ENCODE peak calls at places on chromosomes 5 and 9, in nine cellular contexts. E is prostate gland, F is IMR-90, Z is body of pancreas, K is adrenal gland, R is tibial nerve, L is heart left ventricle, U is HCT116, Y is Peyer's patch. T is an unnamed sample.
A peak's percentile ranks its signal among the peaks of the same experiment; 100 is the strongest.

GRCh38 chr9:137697193-137697592 is 78.4 kb downstream of the EHMT1 start:
- DNase-seq in U (no peak), F (no peak), L (no peak), R (no peak), E (no peak), Z (no peak), K (no peak), Y (no peak), T (no peak)

GRCh38 chr5:56142620-56143431 is 90.3 kb downstream of the ANKRD55 start:
- DNase-seq in E (no peak), Y (no peak), U (no peak), F (no peak), L (no peak), R (no peak), Z (peak; percentile 57), K (no peak), T (no peak)

GRCh38 chr5:154740483-154740882 is 14.7 kb upstream of the LARP1 start:
- DNase-seq in K (peak; percentile 73), F (peak; percentile 82), U (no peak), Z (peak; percentile 35), Y (no peak), L (peak; percentile 68), E (no peak), R (no peak), T (no peak)

GRCh38 chr9:16521868-16522381 is 348.5 kb downstream of the BNC2 start:
- DNase-seq in E (no peak), L (peak; percentile 53), Y (no peak), Z (no peak), R (peak; percentile 37), K (peak; percentile 31), F (peak; percentile 94), U (no peak), T (peak; percentile 52)

GRCh38 chr5:55344392-55344992 is 36.7 kb downstream of the MTREX start:
- DNase-seq in F (peak; percentile 70), Y (peak; percentile 70), K (peak; percentile 41), U (peak; percentile 36), E (peak; percentile 74), R (peak; percentile 95), L (no peak), Z (peak; percentile 59), T (no peak)

GRCh38 chr5:54455413-54456157 is at the start of gene HSPB3:
- DNase-seq in F (peak; percentile 45), Y (no peak), L (peak; percentile 82), R (no peak), E (no peak), U (no peak), K (no peak), Z (no peak), T (no peak)

GRCh38 chr5:99037668-99038067 is 108.9 kb upstream of the CHD1 start:
- DNase-seq in U (no peak), L (no peak), F (no peak), K (no peak), Y (peak; percentile 71), Z (no peak), R (no peak), E (no peak), T (no peak)

GRCh38 chr9:87862536-87863268 is 20.0 kb upstream of the SPATA31E1 start:
- DNase-seq in U (peak; percentile 35), Y (no peak), R (no peak), L (no peak), E (no peak), K (no peak), Z (no peak), F (peak; percentile 88), T (no peak)

GRCh38 chr5:9265391-9266287 is 280.2 kb downstream of the SEMA5A start:
- DNase-seq in E (peak; percentile 28), L (peak; percentile 49), K (no peak), F (peak; percentile 99), Y (no peak), Z (no peak), U (no peak), R (no peak), T (no peak)

GRCh38 chr9:86470326-86470725 is 116.1 kb upstream of the TUT7 start:
- DNase-seq in R (no peak), K (no peak), Z (no peak), E (no peak), U (no peak), F (peak; percentile 19), Y (no peak), L (no peak), T (no peak)

GRCh38 chr9:129285979-129286772 is 108.1 kb upstream of the IER5L start:
- DNase-seq in E (no peak), L (no peak), F (no peak), U (no peak), Z (no peak), K (no peak), Y (no peak), R (no peak), T (no peak)

DNA sequence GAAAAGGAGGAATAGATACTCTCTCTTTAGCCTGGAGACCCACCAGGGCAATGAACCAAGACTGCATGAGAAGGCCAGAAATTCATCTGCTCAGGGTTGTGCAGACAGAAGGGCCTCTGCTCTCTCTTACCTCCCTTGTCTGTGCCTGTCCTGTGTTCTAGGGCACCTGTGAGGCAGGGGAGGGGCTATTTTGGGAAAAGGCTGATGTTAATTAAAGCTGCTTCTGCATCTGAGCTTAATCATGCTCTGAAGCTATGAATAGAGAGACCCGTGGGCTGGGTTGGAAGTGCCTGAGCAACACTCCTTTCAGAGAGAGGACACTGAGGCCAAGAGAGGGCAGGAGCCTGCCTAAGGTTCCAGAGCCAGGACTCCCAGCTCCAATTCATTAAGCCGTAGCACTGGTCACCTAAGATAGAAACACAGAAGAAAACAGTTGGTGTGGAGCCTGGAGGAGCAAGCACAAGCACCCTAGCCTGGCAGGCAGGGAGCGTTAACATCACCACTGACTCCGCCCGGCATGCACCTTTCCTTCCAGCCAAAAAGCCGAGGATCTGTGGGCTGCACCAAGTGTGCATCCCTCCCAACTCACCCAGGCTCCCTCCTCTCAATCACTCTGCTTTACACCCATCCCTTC is 31.4 kb upstream of the STING1 start:
- DNase-seq in E (no peak), Z (no peak), R (no peak), U (no peak), Y (no peak), K (no peak), F (no peak), L (no peak), T (no peak)
- TF ChIP-seq CTCF in E (no peak), Z (peak; percentile 2), R (no peak), U (no peak), Y (no peak), K (no peak), F (no peak), L (no peak), T (no peak)

GRCh38 chr5:177440211-177440989 is 6.2 kb upstream of the PRR7 start:
- DNase-seq in L (no peak), U (no peak), Z (no peak), E (no peak), Y (no peak), F (no peak), R (no peak), K (no peak), T (no peak)
- TF ChIP-seq POLR2A in L (no peak), U (no peak), Z (no peak), E (no peak), Y (no peak), F (no peak), R (no peak), K (no peak), T (no peak)

GRCh38 chr5:158175664-158176507 is 316.9 kb upstream of the CLINT1 start:
- DNase-seq in R (no peak), L (peak; percentile 23), U (no peak), K (no peak), E (peak; percentile 61), Z (peak; percentile 18), F (no peak), Y (no peak), T (no peak)
- TF ChIP-seq CTCF in R (no peak), L (no peak), U (no peak), K (no peak), E (no peak), Z (no peak), F (no peak), Y (no peak), T (no peak)

DNA sequence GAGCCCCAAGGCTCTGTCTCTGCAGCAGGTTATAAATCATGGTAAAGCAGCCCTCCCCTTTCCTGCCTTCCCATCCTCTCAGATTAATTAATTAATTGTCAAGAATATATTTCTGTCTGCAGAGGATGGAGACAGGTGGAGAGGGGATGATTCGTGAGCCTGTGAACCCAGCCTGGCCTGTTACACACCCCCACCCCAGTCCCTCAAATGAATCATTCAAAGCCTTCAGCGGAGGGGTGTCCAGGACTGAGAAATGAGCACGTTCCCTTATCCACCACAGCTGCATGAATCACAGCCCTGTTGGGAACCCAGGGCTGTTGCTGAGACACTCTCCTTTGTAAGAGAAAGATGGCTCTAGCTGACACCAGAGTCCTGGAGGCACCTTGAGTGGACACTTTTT is 56.0 kb downstream of the NIPAL4 start:
- DNase-seq in F (peak; percentile 94), Z (no peak), L (no peak), R (no peak), E (no peak), K (peak; percentile 88), Y (no peak), U (no peak), T (no peak)
- TF ChIP-seq POLR2A in F (no peak), Z (no peak), L (no peak), R (no peak), E (no peak), K (peak; percentile 58), Y (no peak), U (no peak), T (no peak)

GRCh38 chr9:127421057-127421456 is 3.1 kb upstream of the ZNF79 start:
- DNase-seq in E (no peak), U (no peak), K (no peak), F (no peak), R (no peak), Y (no peak), Z (peak; percentile 48), L (no peak), T (no peak)
- TF ChIP-seq CTCF in E (no peak), U (no peak), K (no peak), F (no peak), R (no peak), Y (no peak), Z (no peak), L (no peak), T (no peak)